ENCODE peak calls at places on chromosomes 16 and 17, in eight cellular contexts. O is MCF 10A; J is adipocyte; D is A549; U is left ventricle myocardium inferior; Z is EL; H is PC-9; B is activated naive CD4-positive, alpha-beta T cell treated with Interleukin-2 at 50 U/mL for 16 hours. S is an unnamed sample.

GRCh38 chr17:81340606-81341346 is 45.7 kb upstream of the SLC38A10 start:
- DNase-seq in B (no peak), D (no peak), U (no peak), H (no peak), Z (no peak), J (no peak), O (no peak), S (no peak)

GRCh38 chr16:89693289-89693731 is 6.8 kb downstream of the CDK10 start:
- DNase-seq in D (no peak), B (no peak), O (no peak), H (no peak), Z (no peak), J (no peak), U (no peak), S (no peak)

GRCh38 chr17:41402161-41402560 is 4.8 kb upstream of the KRT31 start:
- DNase-seq in B (no peak), J (no peak), O (no peak), H (no peak), Z (peak; percentile 42), U (no peak), D (no peak), S (no peak)

GRCh38 chr16:49757744-49758069 is 98.2 kb downstream of the ZNF423 start:
- DNase-seq in D (no peak), H (no peak), Z (no peak), J (no peak), O (no peak), U (no peak), B (no peak), S (no peak)

GRCh38 chr17:37494401-37494831 is 4.7 kb downstream of the DUSP14 start:
- DNase-seq in J (peak; percentile 68), U (no peak), D (no peak), H (no peak), Z (peak; percentile 23), O (no peak), B (no peak), S (no peak)

GRCh38 chr17:7477392-7478275 is 1.8 kb downstream of the ZBTB4 start:
- DNase-seq in B (no peak), J (peak; percentile 95), D (peak; percentile 24), Z (peak; percentile 88), H (no peak), O (no peak), U (no peak), S (peak; percentile 70)

GRCh38 chr17:29612404-29613370 is 10.0 kb downstream of the CORO6 start:
- DNase-seq in H (no peak), U (no peak), D (no peak), O (no peak), J (no peak), Z (no peak), B (no peak), S (no peak)

GRCh38 chr17:53141731-53142130 is 681.0 kb upstream of the KIF2B start:
- DNase-seq in H (no peak), O (no peak), U (no peak), Z (no peak), J (no peak), B (no peak), D (no peak), S (no peak)

GRCh38 chr17:33192961-33193911 is 99.9 kb downstream of the ASIC2 start:
- DNase-seq in H (no peak), U (no peak), D (no peak), O (no peak), Z (no peak), B (no peak), J (no peak), S (no peak)

GRCh38 chr16:54407596-54407995 is 121.0 kb upstream of the IRX3 start:
- DNase-seq in J (peak; percentile 89), U (no peak), O (peak; percentile 38), D (no peak), Z (peak; percentile 48), H (no peak), B (no peak), S (no peak)

GRCh38 chr17:77778636-77779524 is 179.6 kb upstream of the TNRC6C start:
- DNase-seq in J (peak; percentile 48), D (peak; percentile 35), O (peak; percentile 34), Z (no peak), H (no peak), U (peak; percentile 71), B (no peak), S (no peak)

GRCh38 chr17:40317345-40317873 is 8.4 kb downstream of the RARA start:
- DNase-seq in Z (peak; percentile 84), D (peak; percentile 86), O (peak; percentile 77), U (peak; percentile 57), H (peak; percentile 65), B (peak; percentile 60), J (peak; percentile 86), S (peak; percentile 48)

GRCh38 chr16:88857728-88858339 is 907 bp downstream of the TRAPPC2L start:
- DNase-seq in H (no peak), B (peak; percentile 80), U (peak; percentile 80), O (peak; percentile 67), J (peak; percentile 84), Z (peak; percentile 69), D (peak; percentile 73), S (peak; percentile 84)

GRCh38 chr17:8859029-8859803 is 8.3 kb downstream of the PIK3R6 start:
- DNase-seq in D (no peak), U (no peak), H (no peak), O (peak; percentile 47), B (no peak), Z (peak; percentile 93), J (peak; percentile 22), S (no peak)

GRCh38 chr17:60610481-60610880 is 10.5 kb downstream of the PPM1D start:
- DNase-seq in Z (no peak), H (no peak), O (no peak), J (peak; percentile 51), U (no peak), D (no peak), B (no peak), S (no peak)

GRCh38 chr16:89425523-89425922 is 64.8 kb downstream of the ANKRD11 start:
- DNase-seq in J (no peak), B (no peak), Z (no peak), U (no peak), D (no peak), H (no peak), O (no peak), S (no peak)

S was measured in cardiac muscle cell.